ENCODE peak calls at places on chromosomes 2 and 18, in seven cellular contexts. Z is GM03348; H is activated T-cell treated with anti-CD3 and anti-CD28 coated beads for 1 hour; Q is midbrain; U is naive thymus-derived CD4-positive, alpha-beta T cell; J is Daoy; K is T-helper 2 cell. C is an unnamed sample.

GRCh38 chr2:50687327-50687726 is 344.6 kb downstream of the NRXN1 start:
- DNase-seq in Z (no peak), Q (no peak), K (no peak), H (no peak), U (no peak), J (no peak), C (no peak)

GRCh38 chr2:52710810-52711618 is 1056.6 kb upstream of the CHAC2 start:
- DNase-seq in Z (no peak), U (no peak), H (no peak), Q (no peak), K (no peak), J (no peak), C (no peak)

GRCh38 chr18:46946656-46947282 is 29.4 kb downstream of the KATNAL2 start:
- DNase-seq in Q (peak), K (no peak), Z (peak), J (no peak), H (peak), U (peak), C (peak)

GRCh38 chr2:187594801-187595200 is 40.6 kb upstream of the TFPI start:
- DNase-seq in U (no peak), K (no peak), J (no peak), H (no peak), Z (no peak), Q (no peak), C (no peak)

GRCh38 chr2:238259085-238260020 is 19.5 kb upstream of the HES6 start:
- DNase-seq in J (no peak), Z (no peak), Q (no peak), K (no peak), U (no peak), H (no peak), C (no peak)

GRCh38 chr2:216774620-216775019 is 79.3 kb upstream of the IGFBP5 start:
- DNase-seq in K (no peak), Z (peak), J (peak), H (no peak), Q (no peak), U (no peak), C (no peak)

GRCh38 chr2:100270381-100271146 is 51.7 kb downstream of the LONRF2 start:
- DNase-seq in J (no peak), K (no peak), Q (no peak), H (no peak), Z (no peak), U (no peak), C (no peak)

GRCh38 chr18:79571221-79572092 is 108.1 kb upstream of the CTDP1 start:
- DNase-seq in Q (no peak), H (no peak), K (no peak), J (no peak), Z (no peak), U (no peak), C (no peak)

GRCh38 chr2:240981273-240981672 is 17.1 kb upstream of the SNED1 start:
- DNase-seq in J (no peak), K (no peak), Q (no peak), Z (no peak), H (no peak), U (no peak), C (no peak)

GRCh38 chr18:45171575-45172225 is 443.6 kb upstream of the SLC14A2 start:
- DNase-seq in K (no peak), Q (no peak), U (no peak), Z (peak), J (no peak), H (no peak), C (no peak)

GRCh38 chr2:150045601-150046000 is 441.9 kb downstream of the RND3 start:
- DNase-seq in J (no peak), K (no peak), H (no peak), Z (no peak), Q (no peak), U (no peak), C (no peak)

GRCh38 chr2:229462144-229462543 is 191.1 kb upstream of the PID1 start:
- DNase-seq in K (no peak), Z (no peak), H (no peak), J (no peak), Q (no peak), U (no peak), C (no peak)

GRCh38 chr2:150234787-150235512 is 252.5 kb downstream of the RND3 start:
- DNase-seq in K (no peak), U (no peak), H (no peak), Q (peak), Z (peak), J (peak), C (peak)

GRCh38 chr18:11906926-11907874 is 917 bp downstream of the MPPE1 start:
- DNase-seq in U (no peak), H (no peak), J (no peak), Z (no peak), K (no peak), Q (no peak), C (no peak)

GRCh38 chr2:106104332-106105062 is 89.6 kb downstream of the UXS1 start:
- DNase-seq in J (peak), K (peak), Z (peak), U (peak), Q (peak), H (peak), C (no peak)

GRCh38 chr18:56200381-56200831 is 438.0 kb downstream of the TXNL1 start:
- DNase-seq in Z (peak), J (peak), H (no peak), K (no peak), U (no peak), Q (no peak), C (no peak)

GRCh38 chr2:100073110-100073509 is 69.3 kb downstream of the AFF3 start:
- DNase-seq in Q (no peak), J (no peak), U (no peak), Z (no peak), K (no peak), H (no peak), C (no peak)

GRCh38 chr18:23629444-23629946 is 33.2 kb downstream of the ANKRD29 start:
- DNase-seq in H (no peak), Q (no peak), K (no peak), J (no peak), U (no peak), Z (no peak), C (no peak)

GRCh38 chr2:9378433-9379371 is 44.6 kb downstream of the ITGB1BP1 start:
- DNase-seq in Z (peak), J (peak), K (no peak), H (no peak), U (no peak), Q (no peak), C (peak)

GRCh38 chr2:17070711-17071110 is 405.1 kb upstream of the CYRIA start:
- DNase-seq in K (no peak), Z (no peak), U (no peak), J (no peak), H (no peak), Q (no peak), C (no peak)

GRCh38 chr2:7966032-7966431 is 715.8 kb upstream of the ID2 start:
- DNase-seq in H (no peak), Q (no peak), U (no peak), J (no peak), K (no peak), Z (no peak), C (no peak)

GRCh38 chr2:210475726-210476125 is 833 bp downstream of the LANCL1 start:
- DNase-seq in Q (peak), J (no peak), Z (no peak), K (no peak), H (no peak), U (no peak), C (no peak)

GRCh38 chr2:64404743-64405142 is 49.2 kb upstream of the LGALSL start:
- DNase-seq in Z (no peak), H (no peak), J (no peak), Q (no peak), K (no peak), U (no peak), C (no peak)

GRCh38 chr18:40877096-40877495 is 1077.9 kb upstream of the PIK3C3 start:
- DNase-seq in Q (no peak), H (no peak), K (no peak), U (no peak), Z (no peak), J (no peak), C (peak)

GRCh38 chr2:217834744-217835513 is 167.9 kb downstream of the TNS1 start:
- DNase-seq in H (no peak), Z (no peak), U (no peak), Q (no peak), K (no peak), J (no peak), C (no peak)

GRCh38 chr18:74635202-74635969 is 37.7 kb downstream of the ZNF407 start:
- DNase-seq in J (no peak), Q (no peak), Z (no peak), H (no peak), K (no peak), U (no peak), C (no peak)

GRCh38 chr18:8987250-8987649 is 115.2 kb upstream of the NDUFV2 start:
- DNase-seq in U (no peak), K (no peak), H (no peak), Z (peak), Q (no peak), J (no peak), C (no peak)

C was measured in amniotic stem cell.